ENCODE peak calls at places on chromosomes 3 and 15, in four cellular contexts. C, U, S and F are unnamed samples.

GRCh38 chr3:125434582-125435011 is 59.5 kb upstream of the ZNF148 start:
- DNase-seq in C (no peak), U (no peak), S (no peak), F (no peak)

GRCh38 chr3:58630081-58630709 is 36.4 kb downstream of the FAM3D start:
- DNase-seq in C (peak; percentile 56), U (peak; percentile 70), S (peak; percentile 29), F (no peak)

GRCh38 chr15:59333401-59334062 is 39.1 kb downstream of the MYO1E start:
- DNase-seq in C (no peak), U (no peak), S (no peak), F (no peak)

GRCh38 chr15:52252781-52253180 is 42.8 kb downstream of the MYO5C start:
- DNase-seq in C (peak; percentile 48), U (no peak), S (peak; percentile 81), F (no peak)

GRCh38 chr3:130093741-130094391 is 12.2 kb downstream of the ALG1L2 start:
- DNase-seq in C (peak; percentile 45), U (no peak), S (no peak), F (no peak)

GRCh38 chr3:177157492-177157891 is 39.8 kb downstream of the TBL1XR1 start:
- DNase-seq in C (no peak), U (no peak), S (no peak), F (no peak)

GRCh38 chr15:101053261-101053660 is 134.1 kb downstream of the LRRK1 start:
- DNase-seq in C (no peak), U (no peak), S (no peak), F (peak; percentile 67)

GRCh38 chr3:192169332-192169915 is 557.9 kb downstream of the FGF12 start:
- DNase-seq in C (no peak), U (no peak), S (no peak), F (no peak)

GRCh38 chr3:133970916-133971315 is 58.8 kb downstream of the SLCO2A1 start:
- DNase-seq in C (no peak), U (no peak), S (no peak), F (no peak)

GRCh38 chr15:66865622-66866611 is 163.9 kb downstream of the SMAD6 start:
- DNase-seq in C (peak; percentile 61), U (peak; percentile 50), S (no peak), F (peak; percentile 93)

GRCh38 chr15:80977627-80978036 is 12.0 kb downstream of the MESD start:
- DNase-seq in C (peak; percentile 74), U (peak; percentile 52), S (no peak), F (no peak)

GRCh38 chr3:172918165-172918564 is 167.6 kb downstream of the ECT2 start:
- DNase-seq in C (no peak), U (no peak), S (no peak), F (no peak)

GRCh38 chr3:110293660-110294059 is 778.0 kb upstream of the NECTIN3 start:
- DNase-seq in C (no peak), U (no peak), S (no peak), F (no peak)

GRCh38 chr3:123618768-123619484 is 34.1 kb upstream of the HACD2 start:
- DNase-seq in C (peak; percentile 65), U (peak; percentile 73), S (no peak), F (no peak)

GRCh38 chr3:66625464-66626216 is 124.8 kb upstream of the LRIG1 start:
- DNase-seq in C (no peak), U (no peak), S (no peak), F (no peak)

GRCh38 chr3:63818282-63819150 is 583 bp upstream of the C3orf49 start:
- DNase-seq in C (peak; percentile 58), U (peak; percentile 59), S (peak; percentile 28), F (no peak)

GRCh38 chr15:62981071-62981470 is 61.5 kb upstream of the TPM1 start:
- DNase-seq in C (no peak), U (no peak), S (no peak), F (no peak)

GRCh38 chr15:74723754-74724334 is 1.5 kb downstream of the CYP1A1 start:
- DNase-seq in C (no peak), U (no peak), S (peak; percentile 77), F (no peak)

GRCh38 chr15:64237677-64238076 is 74.9 kb upstream of the PPIB start:
- DNase-seq in C (no peak), U (no peak), S (no peak), F (no peak)

GRCh38 chr3:10546887-10547286 is 41.5 kb upstream of the ATP2B2 start:
- DNase-seq in C (no peak), U (peak; percentile 5), S (no peak), F (no peak)

GRCh38 chr3:12336099-12336498 is 47.2 kb downstream of the PPARG start:
- DNase-seq in C (no peak), U (no peak), S (no peak), F (no peak)

GRCh38 chr15:83565553-83566159 is 88.3 kb upstream of the ADAMTSL3 start:
- DNase-seq in C (no peak), U (no peak), S (peak; percentile 37), F (no peak)

GRCh38 chr15:29377141-29377540 is 107.5 kb upstream of the NSMCE3 start:
- DNase-seq in C (no peak), U (no peak), S (no peak), F (no peak)

GRCh38 chr3:197499427-197499826 is 56.3 kb downstream of the BDH1 start:
- DNase-seq in C (no peak), U (no peak), S (peak; percentile 71), F (no peak)

GRCh38 chr3:119346076-119346496 is 51.9 kb downstream of the ARHGAP31 start:
- DNase-seq in C (no peak), U (no peak), S (no peak), F (no peak)

GRCh38 chr3:71117572-71118247 is 465.8 kb downstream of the FOXP1 start:
- DNase-seq in C (no peak), U (no peak), S (no peak), F (no peak)

GRCh38 chr3:44861412-44862220 is at the start of gene TMEM42:
- DNase-seq in C (peak; percentile 90), U (peak; percentile 92), S (peak; percentile 78), F (no peak)

GRCh38 chr3:28576590-28577220 is 228.1 kb upstream of the AZI2 start:
- DNase-seq in C (no peak), U (no peak), S (no peak), F (no peak)

GRCh38 chr15:42457445-42458442 is 33.2 kb downstream of the ZNF106 start:
- DNase-seq in C (peak; percentile 73), U (peak; percentile 86), S (no peak), F (peak; percentile 90)

GRCh38 chr3:177494216-177494615 is 296.9 kb upstream of the TBL1XR1 start:
- DNase-seq in C (no peak), U (no peak), S (no peak), F (no peak)

GRCh38 chr3:47715928-47716327 is 65.8 kb downstream of the SMARCC1 start:
- DNase-seq in C (no peak), U (no peak), S (peak; percentile 57), F (no peak)

GRCh38 chr3:141875374-141875892 is 1.0 kb upstream of the ATP1B3 start:
- DNase-seq in C (peak; percentile 91), U (peak; percentile 87), S (peak; percentile 69), F (peak; percentile 95)

GRCh38 chr3:139533781-139534443 is 5.6 kb downstream of the RBP1 start:
- DNase-seq in C (no peak), U (peak; percentile 36), S (peak; percentile 69), F (no peak)

GRCh38 chr3:16352428-16352827 is 87.4 kb downstream of the OXNAD1 start:
- DNase-seq in C (no peak), U (no peak), S (no peak), F (no peak)

GRCh38 chr3:16350953-16351318 is 85.9 kb downstream of the OXNAD1 start:
- DNase-seq in C (no peak), U (no peak), S (no peak), F (no peak)

GRCh38 chr3:16357191-16357590 is 92.2 kb downstream of the OXNAD1 start:
- DNase-seq in C (no peak), U (no peak), S (no peak), F (no peak)

GRCh38 chr3:16355864-16356263 is 90.9 kb downstream of the OXNAD1 start:
- DNase-seq in C (no peak), U (no peak), S (no peak), F (no peak)

DNA sequence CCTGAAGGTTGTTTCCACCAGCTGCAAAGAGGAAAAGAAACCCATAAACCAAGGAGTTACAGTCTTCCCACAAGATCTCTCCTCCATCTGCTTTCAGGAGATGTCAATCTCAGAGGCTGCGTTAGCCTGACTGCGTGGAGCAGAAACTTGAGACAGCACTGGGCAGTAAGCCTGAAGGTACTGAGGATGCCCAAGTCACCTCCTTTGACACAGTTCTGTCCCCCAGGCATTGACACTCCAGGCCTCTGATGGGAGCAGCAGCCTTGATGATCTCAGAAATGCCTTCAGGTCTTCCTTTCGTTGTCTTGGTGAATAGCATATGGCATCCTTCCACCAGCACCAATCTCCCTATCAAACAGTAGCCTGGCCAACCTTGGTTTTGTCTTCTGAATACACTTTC is 89.3 kb downstream of the OXNAD1 start:
- DNase-seq in C (no peak), U (no peak), S (no peak), F (no peak)
- TF ChIP-seq POLR2A in C (no peak), U (no peak), S (no peak), F (no peak)

DNA sequence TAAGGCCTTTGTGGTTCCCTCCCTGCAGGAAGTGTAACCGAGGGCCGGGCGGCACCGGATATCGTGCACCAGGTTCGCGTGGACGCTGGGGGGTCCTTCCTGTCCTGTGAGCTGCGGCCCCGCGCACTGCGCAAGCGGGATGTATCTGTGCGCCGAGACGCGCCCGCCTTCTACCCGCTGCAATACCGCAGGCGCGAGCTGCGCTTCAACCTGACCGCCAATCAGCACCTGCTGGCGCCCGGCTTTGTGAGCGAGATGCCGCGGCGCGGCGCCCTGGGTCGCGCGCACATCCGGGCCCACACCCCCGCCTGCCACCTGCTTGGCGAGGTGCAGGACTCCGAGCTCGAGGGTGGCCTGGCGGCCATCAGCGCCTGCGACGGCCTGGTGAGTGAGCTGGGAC is 35.9 kb downstream of the SAXO2 start:
- DNase-seq in C (no peak), U (no peak), S (no peak), F (no peak)
- TF ChIP-seq POLR2A in C (no peak), U (no peak), S (no peak), F (no peak)

DNA sequence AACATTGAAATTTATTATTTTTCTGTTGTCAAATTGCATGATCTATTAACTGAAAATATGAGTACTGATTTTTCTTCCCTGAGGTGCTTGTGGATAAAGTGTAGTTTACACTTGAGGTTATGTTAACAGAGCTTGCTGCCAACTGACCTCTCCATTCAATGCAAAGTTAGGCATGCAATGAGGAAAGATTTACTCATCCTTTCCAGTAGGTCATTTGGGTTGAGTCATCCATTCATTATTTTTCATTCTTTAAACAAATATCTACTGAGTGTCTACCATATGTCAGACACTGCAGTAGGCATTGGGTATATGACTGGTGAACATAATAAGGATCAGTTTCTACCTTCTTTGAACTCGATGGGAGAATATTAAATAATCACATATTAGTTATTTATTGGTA is 604.1 kb downstream of the EDEM1 start:
- DNase-seq in C (no peak), U (no peak), S (no peak), F (no peak)
- TF ChIP-seq POLR2A in C (no peak), U (no peak), S (no peak), F (no peak)

DNA sequence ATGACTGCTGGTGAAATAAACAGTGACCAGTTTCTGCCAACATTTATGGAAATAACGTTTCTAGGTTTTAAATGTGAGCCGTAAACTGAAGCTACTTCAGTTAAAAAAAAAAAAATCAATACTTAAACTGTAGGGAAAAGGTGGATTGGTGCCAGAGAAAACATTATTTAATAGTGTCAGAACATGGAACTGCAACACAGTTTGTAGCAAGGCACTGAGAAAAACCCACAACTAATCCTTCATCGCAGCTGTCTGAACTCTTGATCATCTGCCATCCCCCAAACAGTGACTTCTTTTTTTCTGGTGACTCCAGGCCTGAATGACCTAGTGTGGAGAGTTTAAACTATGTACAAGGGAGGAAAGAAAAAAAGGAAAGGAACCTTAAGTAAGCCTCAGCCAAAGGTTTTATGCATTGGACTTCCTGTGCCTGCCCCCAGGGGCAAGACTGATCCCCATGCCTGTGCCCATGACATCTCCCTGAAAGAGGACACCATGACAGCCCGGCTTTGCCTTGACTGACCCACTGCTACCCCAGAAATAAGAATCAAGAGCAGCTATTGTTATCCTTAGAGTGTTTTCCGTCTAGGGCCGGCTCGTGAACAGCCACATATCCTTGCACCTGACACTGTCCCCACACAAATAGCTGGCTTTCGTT is 33.1 kb downstream of the CRTAP start:
- DNase-seq in C (no peak), U (no peak), S (no peak), F (no peak)
- TF ChIP-seq POLR2A in C (no peak), U (no peak), S (no peak), F (no peak)